ENCODE peak calls at places on chromosomes 12 and 14, in ten cellular contexts. One of them, this sample, is unnamed.

GRCh38 chr12:68264175-68264863 is 10.9 kb upstream of the IL22 start:
- DNase-seq in neural progenitor cell: no peak
- DNase-seq in ovary: no peak
- DNase-seq in aorta: no peak
- DNase-seq in mammary epithelial cell: peak
- DNase-seq in heart right ventricle: no peak
- DNase-seq in fibroblast of lung: peak
- DNase-seq in AG04450: no peak
- DNase-seq in dorsolateral prefrontal cortex: no peak
- DNase-seq in CD4-positive, alpha-beta T cell: no peak
- DNase-seq in this sample: no peak

GRCh38 chr12:67593041-67593870 is 55.3 kb upstream of the DYRK2 start:
- DNase-seq in aorta: no peak
- DNase-seq in fibroblast of lung: peak
- DNase-seq in dorsolateral prefrontal cortex: no peak
- DNase-seq in mammary epithelial cell: peak
- DNase-seq in neural progenitor cell: no peak
- DNase-seq in ovary: no peak
- DNase-seq in heart right ventricle: no peak
- DNase-seq in CD4-positive, alpha-beta T cell: no peak
- DNase-seq in AG04450: no peak
- DNase-seq in this sample: no peak

GRCh38 chr12:51334774-51335173 is 10.8 kb upstream of the BIN2 start:
- DNase-seq in heart right ventricle: no peak
- DNase-seq in fibroblast of lung: peak
- DNase-seq in aorta: no peak
- DNase-seq in CD4-positive, alpha-beta T cell: no peak
- DNase-seq in dorsolateral prefrontal cortex: no peak
- DNase-seq in mammary epithelial cell: no peak
- DNase-seq in AG04450: no peak
- DNase-seq in neural progenitor cell: no peak
- DNase-seq in ovary: no peak
- DNase-seq in this sample: no peak

GRCh38 chr12:49809369-49810158 is 18.6 kb downstream of the NCKAP5L start:
- DNase-seq in fibroblast of lung: peak
- DNase-seq in dorsolateral prefrontal cortex: no peak
- DNase-seq in aorta: peak
- DNase-seq in ovary: no peak
- DNase-seq in AG04450: no peak
- DNase-seq in mammary epithelial cell: no peak
- DNase-seq in neural progenitor cell: peak
- DNase-seq in CD4-positive, alpha-beta T cell: no peak
- DNase-seq in heart right ventricle: peak
- DNase-seq in this sample: no peak

GRCh38 chr12:57549909-57550627 is at the start of gene KIF5A:
- DNase-seq in ovary: no peak
- DNase-seq in aorta: peak
- DNase-seq in dorsolateral prefrontal cortex: peak
- DNase-seq in AG04450: no peak
- DNase-seq in mammary epithelial cell: no peak
- DNase-seq in neural progenitor cell: peak
- DNase-seq in fibroblast of lung: peak
- DNase-seq in CD4-positive, alpha-beta T cell: peak
- DNase-seq in heart right ventricle: no peak
- DNase-seq in this sample: peak

GRCh38 chr14:46691819-46692218 is 40.2 kb upstream of the RPL10L start:
- DNase-seq in neural progenitor cell: no peak
- DNase-seq in fibroblast of lung: no peak
- DNase-seq in ovary: no peak
- DNase-seq in AG04450: no peak
- DNase-seq in mammary epithelial cell: no peak
- DNase-seq in CD4-positive, alpha-beta T cell: no peak
- DNase-seq in dorsolateral prefrontal cortex: no peak
- DNase-seq in heart right ventricle: no peak
- DNase-seq in aorta: no peak
- DNase-seq in this sample: no peak

GRCh38 chr12:110992909-110993308 is 72.5 kb upstream of the MYL2 start:
- DNase-seq in mammary epithelial cell: no peak
- DNase-seq in ovary: no peak
- DNase-seq in aorta: no peak
- DNase-seq in AG04450: no peak
- DNase-seq in neural progenitor cell: no peak
- DNase-seq in heart right ventricle: no peak
- DNase-seq in dorsolateral prefrontal cortex: no peak
- DNase-seq in CD4-positive, alpha-beta T cell: no peak
- DNase-seq in fibroblast of lung: no peak
- DNase-seq in this sample: no peak

GRCh38 chr12:132597333-132598283 is 12.8 kb downstream of the LRCOL1 start:
- DNase-seq in dorsolateral prefrontal cortex: no peak
- DNase-seq in aorta: no peak
- DNase-seq in AG04450: no peak
- DNase-seq in mammary epithelial cell: peak
- DNase-seq in fibroblast of lung: peak
- DNase-seq in ovary: no peak
- DNase-seq in CD4-positive, alpha-beta T cell: peak
- DNase-seq in neural progenitor cell: peak
- DNase-seq in heart right ventricle: peak
- DNase-seq in this sample: no peak

GRCh38 chr12:22529281-22530060 is 14.9 kb downstream of the C2CD5 start:
- DNase-seq in neural progenitor cell: peak
- DNase-seq in aorta: no peak
- DNase-seq in ovary: no peak
- DNase-seq in AG04450: no peak
- DNase-seq in fibroblast of lung: peak
- DNase-seq in mammary epithelial cell: peak
- DNase-seq in dorsolateral prefrontal cortex: no peak
- DNase-seq in heart right ventricle: no peak
- DNase-seq in CD4-positive, alpha-beta T cell: no peak
- DNase-seq in this sample: no peak

GRCh38 chr14:76644875-76645518 is 116.3 kb upstream of the VASH1 start:
- DNase-seq in ovary: no peak
- DNase-seq in fibroblast of lung: peak
- DNase-seq in mammary epithelial cell: peak
- DNase-seq in aorta: no peak
- DNase-seq in CD4-positive, alpha-beta T cell: no peak
- DNase-seq in dorsolateral prefrontal cortex: peak
- DNase-seq in neural progenitor cell: peak
- DNase-seq in AG04450: no peak
- DNase-seq in heart right ventricle: peak
- DNase-seq in this sample: no peak

GRCh38 chr12:27013606-27014084 is 539 bp downstream of the TM7SF3 start:
- DNase-seq in neural progenitor cell: peak
- DNase-seq in aorta: no peak
- DNase-seq in ovary: no peak
- DNase-seq in AG04450: no peak
- DNase-seq in dorsolateral prefrontal cortex: no peak
- DNase-seq in CD4-positive, alpha-beta T cell: no peak
- DNase-seq in heart right ventricle: no peak
- DNase-seq in mammary epithelial cell: peak
- DNase-seq in fibroblast of lung: peak
- DNase-seq in this sample: no peak

GRCh38 chr12:54033980-54034783 is 1.3 kb downstream of the HOXC5 start:
- DNase-seq in AG04450: no peak
- DNase-seq in CD4-positive, alpha-beta T cell: no peak
- DNase-seq in aorta: no peak
- DNase-seq in mammary epithelial cell: no peak
- DNase-seq in heart right ventricle: no peak
- DNase-seq in dorsolateral prefrontal cortex: no peak
- DNase-seq in ovary: peak
- DNase-seq in neural progenitor cell: no peak
- DNase-seq in fibroblast of lung: no peak
- DNase-seq in this sample: no peak

GRCh38 chr14:54438703-54439102 is 2.5 kb downstream of the CNIH1 start:
- DNase-seq in AG04450: no peak
- DNase-seq in dorsolateral prefrontal cortex: no peak
- DNase-seq in aorta: no peak
- DNase-seq in mammary epithelial cell: peak
- DNase-seq in fibroblast of lung: no peak
- DNase-seq in ovary: no peak
- DNase-seq in heart right ventricle: no peak
- DNase-seq in CD4-positive, alpha-beta T cell: no peak
- DNase-seq in neural progenitor cell: no peak
- DNase-seq in this sample: no peak

GRCh38 chr14:90663680-90664079 is 152.6 kb downstream of the TTC7B start:
- DNase-seq in heart right ventricle: no peak
- DNase-seq in AG04450: no peak
- DNase-seq in ovary: no peak
- DNase-seq in mammary epithelial cell: no peak
- DNase-seq in dorsolateral prefrontal cortex: no peak
- DNase-seq in CD4-positive, alpha-beta T cell: no peak
- DNase-seq in neural progenitor cell: no peak
- DNase-seq in fibroblast of lung: no peak
- DNase-seq in aorta: no peak
- DNase-seq in this sample: no peak

DNA sequence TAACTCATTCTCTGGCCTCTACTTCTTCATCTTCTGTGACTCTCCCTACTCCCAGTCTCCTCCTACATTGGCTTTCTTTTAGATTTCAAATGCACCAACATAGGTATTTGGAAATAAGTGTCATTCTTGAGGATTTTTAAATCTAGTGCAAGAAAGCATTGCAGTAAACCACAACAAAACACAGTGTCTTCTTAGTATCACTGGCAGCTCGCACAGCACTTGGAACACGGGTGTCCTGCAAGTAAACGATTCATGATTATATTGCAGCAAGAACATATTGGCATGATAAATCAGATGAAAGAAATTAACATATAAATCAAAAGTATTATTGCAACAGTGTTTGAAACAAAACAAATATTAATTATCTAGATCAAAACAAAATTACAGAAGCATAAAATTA is 45.6 kb downstream of the MAGOHB start:
- DNase-seq in neural progenitor cell: no peak
- DNase-seq in mammary epithelial cell: no peak
- DNase-seq in heart right ventricle: no peak
- DNase-seq in ovary: no peak
- DNase-seq in dorsolateral prefrontal cortex: no peak
- DNase-seq in aorta: no peak
- DNase-seq in CD4-positive, alpha-beta T cell: no peak
- DNase-seq in fibroblast of lung: no peak
- DNase-seq in AG04450: no peak
- DNase-seq in this sample: no peak
- H3K27ac ChIP-seq in neural progenitor cell: no peak
- H3K27ac ChIP-seq in mammary epithelial cell: no peak
- H3K27ac ChIP-seq in heart right ventricle: no peak
- H3K27ac ChIP-seq in ovary: no peak
- H3K27ac ChIP-seq in dorsolateral prefrontal cortex: no peak
- H3K27ac ChIP-seq in aorta: no peak
- H3K27ac ChIP-seq in CD4-positive, alpha-beta T cell: no peak
- H3K27ac ChIP-seq in fibroblast of lung: no peak
- H3K27ac ChIP-seq in AG04450: no peak
- H3K27ac ChIP-seq in this sample: no peak

DNA sequence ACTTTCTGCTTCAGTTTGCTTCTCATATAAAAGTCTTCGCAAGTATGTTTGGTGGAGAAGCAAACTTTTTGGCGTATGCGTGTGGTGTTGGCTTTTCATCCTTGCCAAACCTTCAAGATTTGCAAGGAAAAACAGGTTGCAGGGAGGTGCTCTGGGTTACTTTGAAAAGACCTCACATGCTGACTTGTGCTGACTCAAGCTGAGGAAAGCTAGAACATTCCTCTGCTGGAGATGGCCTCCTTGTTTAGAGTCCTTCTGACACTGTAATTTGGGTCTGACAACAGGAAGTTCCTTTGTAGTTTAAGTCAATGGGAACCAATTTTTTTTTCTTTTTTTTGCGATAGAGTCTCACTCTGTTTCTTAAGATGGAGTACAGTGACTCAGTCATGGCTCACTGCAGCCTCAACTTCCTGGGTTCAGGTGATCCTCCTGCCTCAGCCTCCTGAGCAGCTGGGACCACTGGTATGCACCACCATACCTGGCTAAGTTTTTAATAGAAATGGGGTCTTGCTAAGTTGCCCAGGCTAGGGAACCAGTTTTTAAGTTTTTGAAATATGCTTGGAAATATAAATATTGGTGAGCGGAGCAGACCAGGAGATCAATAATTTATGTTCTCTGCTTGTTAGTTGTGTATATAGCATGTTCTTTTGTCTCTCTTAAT is 2.6 kb upstream of the ACACB start:
- DNase-seq in neural progenitor cell: no peak
- DNase-seq in CD4-positive, alpha-beta T cell: no peak
- DNase-seq in AG04450: no peak
- DNase-seq in aorta: no peak
- DNase-seq in mammary epithelial cell: no peak
- DNase-seq in heart right ventricle: no peak
- DNase-seq in dorsolateral prefrontal cortex: no peak
- DNase-seq in fibroblast of lung: no peak
- DNase-seq in ovary: no peak
- DNase-seq in this sample: peak
- H3K27ac ChIP-seq in neural progenitor cell: no peak
- H3K27ac ChIP-seq in CD4-positive, alpha-beta T cell: no peak
- H3K27ac ChIP-seq in AG04450: no peak
- H3K27ac ChIP-seq in aorta: no peak
- H3K27ac ChIP-seq in mammary epithelial cell: no peak
- H3K27ac ChIP-seq in heart right ventricle: peak
- H3K27ac ChIP-seq in dorsolateral prefrontal cortex: peak
- H3K27ac ChIP-seq in fibroblast of lung: no peak
- H3K27ac ChIP-seq in ovary: no peak
- H3K27ac ChIP-seq in this sample: peak

DNA sequence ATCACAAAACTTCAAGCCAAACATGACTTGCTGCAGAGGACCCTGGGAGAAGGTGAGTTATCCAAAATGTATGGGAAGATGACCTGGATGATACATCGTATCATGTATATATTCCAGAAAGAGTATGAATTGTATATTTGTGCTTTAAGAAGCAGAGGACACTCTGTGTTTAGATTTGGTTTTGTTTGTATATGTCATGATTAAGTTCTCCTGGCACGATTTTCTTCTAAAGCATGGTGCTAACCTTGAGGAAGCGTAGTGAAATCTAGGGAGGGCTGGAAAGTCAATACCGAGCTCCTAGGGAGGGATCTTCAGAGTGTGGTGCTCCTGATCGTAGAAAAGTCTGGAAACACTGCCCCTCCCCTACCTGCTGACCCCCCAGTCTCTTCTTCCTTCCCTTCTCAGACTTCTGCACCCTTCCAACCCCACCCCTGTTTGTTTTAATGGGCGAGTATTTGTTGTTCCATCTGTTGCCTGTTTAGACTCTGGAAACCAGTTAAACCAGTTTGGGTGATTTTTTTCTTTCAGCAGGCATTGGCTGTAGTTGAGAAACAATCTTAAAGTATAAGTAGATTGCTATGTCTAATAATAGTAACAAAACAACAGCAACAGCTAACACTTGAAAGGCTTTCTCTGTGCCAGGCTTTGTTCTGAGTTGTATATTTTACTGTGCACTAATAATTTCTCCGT is 141.6 kb downstream of the KICS2 start:
- DNase-seq in CD4-positive, alpha-beta T cell: no peak
- DNase-seq in dorsolateral prefrontal cortex: no peak
- DNase-seq in neural progenitor cell: no peak
- DNase-seq in fibroblast of lung: no peak
- DNase-seq in mammary epithelial cell: peak
- DNase-seq in ovary: no peak
- DNase-seq in heart right ventricle: no peak
- DNase-seq in AG04450: no peak
- DNase-seq in aorta: no peak
- DNase-seq in this sample: no peak
- H3K27ac ChIP-seq in CD4-positive, alpha-beta T cell: no peak
- H3K27ac ChIP-seq in dorsolateral prefrontal cortex: no peak
- H3K27ac ChIP-seq in neural progenitor cell: no peak
- H3K27ac ChIP-seq in fibroblast of lung: no peak
- H3K27ac ChIP-seq in mammary epithelial cell: no peak
- H3K27ac ChIP-seq in ovary: no peak
- H3K27ac ChIP-seq in heart right ventricle: no peak
- H3K27ac ChIP-seq in AG04450: peak
- H3K27ac ChIP-seq in aorta: no peak
- H3K27ac ChIP-seq in this sample: no peak

GRCh38 chr12:124683330-124683662 is 115.9 kb upstream of the NCOR2 start:
- DNase-seq in AG04450: no peak
- DNase-seq in dorsolateral prefrontal cortex: no peak
- DNase-seq in neural progenitor cell: peak
- DNase-seq in CD4-positive, alpha-beta T cell: no peak
- DNase-seq in ovary: no peak
- DNase-seq in heart right ventricle: no peak
- DNase-seq in fibroblast of lung: peak
- DNase-seq in aorta: no peak
- DNase-seq in mammary epithelial cell: peak
- DNase-seq in this sample: no peak
- H3K27ac ChIP-seq in AG04450: no peak
- H3K27ac ChIP-seq in dorsolateral prefrontal cortex: no peak
- H3K27ac ChIP-seq in neural progenitor cell: no peak
- H3K27ac ChIP-seq in CD4-positive, alpha-beta T cell: no peak
- H3K27ac ChIP-seq in ovary: no peak
- H3K27ac ChIP-seq in heart right ventricle: peak
- H3K27ac ChIP-seq in fibroblast of lung: no peak
- H3K27ac ChIP-seq in aorta: no peak
- H3K27ac ChIP-seq in mammary epithelial cell: no peak
- H3K27ac ChIP-seq in this sample: no peak

This sample was measured in coronary artery.